ENCODE peak calls at places on chromosomes 3 and 15, in seven cellular contexts. E is A549, L is HepG2, T is SK-N-SH, R is endothelial cell of umbilical vein, Z is HCT116, X is GM12878. I is an unnamed sample.

GRCh38 chr3:126159476-126159875 is 20.9 kb downstream of the ALDH1L1 start:
- DNase-seq in E (no peak), L (no peak), T (no peak), R (no peak), Z (no peak), X (no peak), I (no peak)

GRCh38 chr15:89452330-89452836 is 44.0 kb downstream of the RHCG start:
- DNase-seq in E (no peak), L (no peak), T (no peak), R (no peak), Z (no peak), X (no peak), I (peak; percentile 20)

GRCh38 chr15:74635228-74635627 is 19.6 kb downstream of the CLK3 start:
- DNase-seq in E (peak; percentile 68), L (peak; percentile 60), T (peak; percentile 74), R (peak; percentile 76), Z (no peak), X (no peak), I (peak; percentile 82)

GRCh38 chr15:48695088-48695834 is 49.8 kb upstream of the FBN1 start:
- DNase-seq in E (no peak), L (no peak), T (no peak), R (peak; percentile 79), Z (no peak), X (no peak), I (no peak)

GRCh38 chr15:78810003-78810376 is 1.3 kb downstream of the ADAMTS7 start:
- DNase-seq in E (no peak), L (no peak), T (no peak), R (no peak), Z (no peak), X (no peak), I (no peak)

GRCh38 chr3:79019137-79019923 is 748.5 kb downstream of the ROBO1 start:
- DNase-seq in E (peak; percentile 92), L (peak; percentile 84), T (peak; percentile 89), R (peak; percentile 81), Z (no peak), X (no peak), I (no peak)

GRCh38 chr15:20644026-20644425 is 102.4 kb upstream of the GOLGA6L6 start:
- DNase-seq in E (no peak), L (no peak), T (no peak), R (no peak), Z (no peak), X (no peak), I (no peak)

GRCh38 chr3:188916934-188917391 is 254.8 kb upstream of the TPRG1 start:
- DNase-seq in E (no peak), L (no peak), T (no peak), R (peak; percentile 37), Z (no peak), X (peak; percentile 19), I (no peak)

GRCh38 chr15:33980159-33980558 is 11.9 kb downstream of the CHRM5 start:
- DNase-seq in E (no peak), L (no peak), T (no peak), R (no peak), Z (no peak), X (no peak), I (no peak)

GRCh38 chr3:185059766-185060165 is 93.1 kb downstream of the C3orf70 start:
- DNase-seq in E (no peak), L (no peak), T (no peak), R (no peak), Z (no peak), X (no peak), I (peak; percentile 26)

GRCh38 chr15:66908503-66909095 is 156.8 kb upstream of the SMAD3 start:
- DNase-seq in E (no peak), L (no peak), T (no peak), R (no peak), Z (no peak), X (no peak), I (peak; percentile 37)

GRCh38 chr15:70690491-70691281 is 72.7 kb downstream of the UACA start:
- DNase-seq in E (peak; percentile 26), L (peak; percentile 36), T (no peak), R (peak; percentile 82), Z (no peak), X (no peak), I (no peak)

GRCh38 chr15:91142097-91142744 is 42.2 kb downstream of the SV2B start:
- DNase-seq in E (peak; percentile 31), L (peak; percentile 6), T (no peak), R (peak; percentile 3), Z (no peak), X (no peak), I (peak; percentile 70)

GRCh38 chr3:49924683-49925082 is 4.9 kb downstream of the MON1A start:
- DNase-seq in E (peak; percentile 48), L (no peak), T (no peak), R (peak; percentile 23), Z (peak; percentile 73), X (no peak), I (peak; percentile 30)

GRCh38 chr15:92845109-92845508 is 55.0 kb upstream of the CHD2 start:
- DNase-seq in E (peak; percentile 72), L (peak; percentile 28), T (no peak), R (peak; percentile 81), Z (no peak), X (peak; percentile 74), I (peak; percentile 88)

GRCh38 chr3:117903226-117903625 is 1131.4 kb downstream of the IGSF11 start:
- DNase-seq in E (no peak), L (no peak), T (no peak), R (no peak), Z (no peak), X (no peak), I (no peak)

GRCh38 chr3:64357481-64357880 is 132.2 kb upstream of the PRICKLE2 start:
- DNase-seq in E (no peak), L (no peak), T (no peak), R (no peak), Z (no peak), X (no peak), I (no peak)

GRCh38 chr15:92158426-92158825 is 235.3 kb upstream of the ST8SIA2 start:
- DNase-seq in E (peak; percentile 66), L (no peak), T (no peak), R (no peak), Z (peak; percentile 82), X (peak; percentile 13), I (no peak)

GRCh38 chr3:16406175-16406574 is 107.3 kb downstream of the RFTN1 start:
- DNase-seq in E (no peak), L (no peak), T (no peak), R (no peak), Z (no peak), X (no peak), I (no peak)

GRCh38 chr3:124076231-124076630 is 84.3 kb upstream of the ROPN1 start:
- DNase-seq in E (no peak), L (no peak), T (no peak), R (no peak), Z (no peak), X (no peak), I (no peak)

GRCh38 chr15:90873488-90873997 is 5.2 kb downstream of the FURIN start:
- DNase-seq in E (no peak), L (no peak), T (no peak), R (no peak), Z (no peak), X (no peak), I (no peak)

GRCh38 chr3:31848163-31848848 is 132.8 kb downstream of the OSBPL10 start:
- DNase-seq in E (no peak), L (peak; percentile 18), T (no peak), R (no peak), Z (no peak), X (no peak), I (no peak)

GRCh38 chr15:51401872-51402517 is 60.5 kb downstream of the GLDN start:
- DNase-seq in E (peak; percentile 44), L (peak; percentile 23), T (peak; percentile 39), R (peak; percentile 13), Z (no peak), X (no peak), I (peak; percentile 56)

DNA sequence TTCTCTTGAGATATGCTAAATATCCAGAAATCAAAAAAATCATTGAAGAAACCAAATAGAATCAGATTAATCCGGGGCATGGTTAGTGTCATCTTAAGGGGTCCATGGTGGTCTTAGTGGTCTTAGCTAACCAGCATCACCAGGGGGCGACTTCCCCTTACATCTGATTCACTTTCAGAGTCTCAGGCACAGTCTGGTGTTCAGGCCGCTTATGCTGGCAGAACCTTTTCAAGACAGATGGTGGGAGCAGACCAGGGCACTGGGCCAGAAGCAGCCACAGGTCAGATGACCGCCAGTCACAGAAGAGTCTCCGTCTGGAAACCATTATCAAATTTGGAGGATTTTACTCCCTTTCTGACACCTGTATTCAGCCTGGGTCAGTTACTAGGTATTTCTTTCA is 365.7 kb downstream of the GBE1 start:
- DNase-seq in E (peak; percentile 4), L (peak; percentile 1), T (peak; percentile 39), R (no peak), Z (no peak), X (no peak), I (peak; percentile 0)
- TF ChIP-seq MAX in E (no peak), L (no peak), T (no peak), R (no peak), Z (no peak), X (no peak), I (no peak)

GRCh38 chr3:58529516-58530353 is 7.3 kb downstream of the ACOX2 start:
- DNase-seq in E (peak; percentile 60), L (peak; percentile 44), T (no peak), R (peak; percentile 31), Z (peak; percentile 27), X (no peak), I (peak; percentile 69)
- TF ChIP-seq CTCF in E (peak; percentile 43), L (peak; percentile 74), T (peak; percentile 32), R (peak; percentile 43), Z (peak; percentile 80), X (peak; percentile 29), I (peak; percentile 50)

DNA sequence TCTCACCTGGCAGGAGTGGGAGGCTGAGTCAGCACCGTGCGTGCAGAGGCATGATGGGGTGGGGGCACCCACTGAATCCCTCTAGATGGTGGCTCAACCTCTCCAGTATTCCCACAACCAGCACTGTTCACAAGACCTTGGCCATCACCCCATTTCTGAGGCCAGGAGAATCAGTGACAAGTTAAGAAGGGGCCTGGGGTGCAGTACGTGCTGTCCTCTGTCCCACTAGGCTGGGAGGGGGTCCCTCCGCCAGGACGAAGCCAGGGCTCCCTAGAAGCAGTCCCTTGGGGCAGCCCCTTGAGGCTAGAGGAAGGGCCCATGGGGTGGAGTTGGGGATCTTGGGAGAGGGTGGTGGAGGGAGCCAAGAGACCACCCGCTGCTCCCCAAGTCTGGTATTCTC is 4.8 kb downstream of the MYL3 start:
- DNase-seq in E (no peak), L (no peak), T (no peak), R (no peak), Z (no peak), X (no peak), I (no peak)
- TF ChIP-seq MAX in E (no peak), L (no peak), T (no peak), R (no peak), Z (no peak), X (no peak), I (no peak)

DNA sequence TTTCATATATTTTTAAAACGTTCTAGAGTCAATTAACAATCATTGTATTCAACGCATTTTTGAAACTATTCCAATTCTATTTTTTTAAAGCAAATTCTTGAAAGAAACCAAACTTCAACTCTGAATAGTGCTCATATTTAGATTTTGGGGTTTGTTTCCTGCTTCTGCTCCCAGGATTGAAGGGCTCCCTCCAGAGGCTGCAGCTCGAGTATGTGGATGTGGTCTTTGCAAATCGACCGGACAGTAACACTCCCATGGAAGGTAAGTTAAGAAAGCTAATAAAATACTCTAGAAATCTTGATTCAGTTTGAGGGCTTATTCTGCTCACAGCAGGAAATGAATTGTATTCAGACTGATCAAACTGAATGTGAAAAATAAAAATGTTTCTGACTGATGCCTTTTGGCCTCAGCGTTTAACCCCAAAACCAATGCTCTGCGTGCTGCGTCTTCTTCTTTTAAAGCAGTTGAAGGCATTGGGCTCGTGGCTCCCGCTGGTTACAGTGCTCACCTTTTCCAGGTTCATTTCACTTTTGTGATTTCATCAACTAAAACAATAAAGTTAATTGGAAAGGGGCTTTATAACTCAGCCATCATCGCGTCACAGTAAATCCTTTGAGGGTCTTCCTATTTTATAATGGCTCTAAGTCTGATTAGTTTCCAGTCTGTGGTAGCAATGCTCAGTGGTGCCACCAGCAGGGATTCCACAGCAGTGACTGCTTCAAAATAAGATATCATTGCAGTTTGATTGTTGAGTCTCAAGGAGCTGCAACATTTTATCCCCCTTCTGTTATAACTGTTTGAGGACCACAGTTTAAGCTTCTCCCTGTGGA is 80.1 kb downstream of the SSR3 start:
- DNase-seq in E (no peak), L (no peak), T (no peak), R (no peak), Z (no peak), X (no peak), I (peak; percentile 3)
- TF ChIP-seq CTCF in E (no peak), L (peak; percentile 10), T (peak; percentile 60), R (peak; percentile 43), Z (peak; percentile 70), X (peak; percentile 35), I (peak; percentile 57)

I was measured in NB4.